ENCODE peak calls at places on chromosome 17, in eight cellular contexts. U is GM10248; W is activated naive CD4-positive, alpha-beta T cell treated with anti-CD3 and anti-CD28 coated beads, Interleukin-2, amount 50 U/mL, for 16 hours; I is RWPE1; R is stimulated activated CD4-positive, alpha-beta T cell treated with anti-CD3 and anti-CD28 coated beads, Interleukin-2, amount 100 ng/mL, for 48 hours; T is HAP-1; M is T-helper 17 cell; O is kidney tubule cell. V is an unnamed sample.

GRCh38 chr17:29243792-29244191 is 2.9 kb upstream of the CRYBA1 start:
- DNase-seq in U (peak), W (no peak), I (no peak), R (no peak), T (no peak), M (no peak), O (peak), V (peak)

GRCh38 chr17:79955167-79955549 is 80.5 kb downstream of the TBC1D16 start:
- DNase-seq in U (no peak), W (no peak), I (no peak), R (no peak), T (no peak), M (no peak), O (no peak), V (no peak)

GRCh38 chr17:45149037-45149668 is 878 bp downstream of the HEXIM1 start:
- DNase-seq in U (peak), W (peak), I (no peak), R (peak), T (peak), M (peak), O (peak), V (peak)

GRCh38 chr17:79041723-79042420 is 17.9 kb downstream of the C1QTNF1 start:
- DNase-seq in U (no peak), W (no peak), I (no peak), R (no peak), T (no peak), M (no peak), O (peak), V (no peak)

GRCh38 chr17:43018008-43018853 is 4.0 kb downstream of the VAT1 start:
- DNase-seq in U (no peak), W (no peak), I (no peak), R (no peak), T (peak), M (peak), O (no peak), V (peak)

GRCh38 chr17:73792994-73793393 is 148.7 kb upstream of the SDK2 start:
- DNase-seq in U (no peak), W (no peak), I (no peak), R (no peak), T (no peak), M (no peak), O (no peak), V (no peak)

GRCh38 chr17:45895969-45896793 is 1.8 kb downstream of the MAPT start:
- DNase-seq in U (no peak), W (no peak), I (no peak), R (no peak), T (no peak), M (no peak), O (no peak), V (no peak)

GRCh38 chr17:45792995-45793755 is 9.1 kb downstream of the CRHR1 start:
- DNase-seq in U (no peak), W (no peak), I (no peak), R (no peak), T (no peak), M (no peak), O (no peak), V (no peak)

GRCh38 chr17:76390003-76390421 is 5.6 kb downstream of the SPHK1 start:
- DNase-seq in U (no peak), W (no peak), I (no peak), R (no peak), T (no peak), M (no peak), O (no peak), V (no peak)

GRCh38 chr17:35486920-35487727 is 38.6 kb upstream of the SLFN13 start:
- DNase-seq in U (peak), W (peak), I (peak), R (peak), T (no peak), M (peak), O (peak), V (peak)

GRCh38 chr17:77258638-77259037 is 117.9 kb downstream of the SEC14L1 start:
- DNase-seq in U (no peak), W (no peak), I (no peak), R (no peak), T (no peak), M (no peak), O (no peak), V (no peak)

GRCh38 chr17:74145756-74146155 is 57.7 kb upstream of the RPL38 start:
- DNase-seq in U (no peak), W (no peak), I (no peak), R (no peak), T (no peak), M (no peak), O (no peak), V (no peak)

GRCh38 chr17:80478487-80479245 is 2.3 kb upstream of the NPTX1 start:
- DNase-seq in U (no peak), W (no peak), I (no peak), R (no peak), T (no peak), M (no peak), O (no peak), V (no peak)

GRCh38 chr17:79939755-79940154 is 95.9 kb downstream of the TBC1D16 start:
- DNase-seq in U (no peak), W (no peak), I (no peak), R (no peak), T (no peak), M (no peak), O (no peak), V (no peak)

GRCh38 chr17:49528966-49529365 is 33.9 kb downstream of the NGFR start:
- DNase-seq in U (no peak), W (no peak), I (no peak), R (no peak), T (no peak), M (no peak), O (no peak), V (no peak)

GRCh38 chr17:27878776-27879562 is 14.2 kb downstream of the LYRM9 start:
- DNase-seq in U (no peak), W (peak), I (no peak), R (peak), T (no peak), M (no peak), O (no peak), V (no peak)

GRCh38 chr17:7250655-7251329 is 742 bp downstream of the CTDNEP1 start:
- DNase-seq in U (no peak), W (no peak), I (no peak), R (no peak), T (no peak), M (no peak), O (no peak), V (no peak)

GRCh38 chr17:80705988-80706387 is 161.3 kb downstream of the RPTOR start:
- DNase-seq in U (no peak), W (no peak), I (no peak), R (no peak), T (no peak), M (no peak), O (no peak), V (no peak)

V was measured in GM13976.